ENCODE peak calls at places on chromosomes 13 and 19, in seven cellular contexts. J is iPS DF 6.9, N is stomach, R is heart right ventricle, D is aorta, Q is pancreas, V is psoas muscle. B is an unnamed sample. For H3K4me1, the result is how much of the 10 kb centered on the place peaks cover.

GRCh38 chr13:83667606-83668005 is 214.7 kb downstream of the SLITRK1 start:
- DNase-seq in V (no peak), J (no peak), N (no peak), D (no peak), Q (no peak), R (no peak), B (no peak)

GRCh38 chr13:20492036-20492435 is 33.6 kb downstream of the CRYL1 start:
- DNase-seq in R (no peak), J (no peak), V (no peak), Q (no peak), N (no peak), D (no peak), B (no peak)

GRCh38 chr19:9362905-9363304 is at the start of gene ZNF177:
- DNase-seq in Q (no peak), R (no peak), J (no peak), N (no peak), D (no peak), V (no peak), B (no peak)

GRCh38 chr19:35267818-35268545 is 780 bp upstream of the USF2 start:
- DNase-seq in D (peak), V (peak), Q (peak), J (no peak), N (peak), R (peak), B (peak)

GRCh38 chr13:88507909-88508308 is 836.7 kb downstream of the SLITRK5 start:
- DNase-seq in J (no peak), N (no peak), V (no peak), Q (no peak), D (no peak), R (no peak), B (no peak)

GRCh38 chr13:112867301-112867711 is 101.7 kb upstream of the MCF2L start:
- DNase-seq in N (no peak), V (no peak), D (no peak), R (no peak), J (no peak), Q (no peak), B (no peak)

GRCh38 chr13:48653074-48654054 is at the start of gene CYSLTR2:
- DNase-seq in D (no peak), R (no peak), V (no peak), N (no peak), J (no peak), Q (no peak), B (no peak)

GRCh38 chr19:41321600-41322270 is 11.8 kb downstream of the CCDC97 start:
- DNase-seq in N (no peak), D (no peak), Q (no peak), R (no peak), V (peak), J (no peak), B (no peak)

GRCh38 chr19:45090034-45090433 is 2.9 kb upstream of the PPP1R37 start:
- DNase-seq in D (no peak), J (no peak), Q (no peak), R (no peak), N (no peak), V (no peak), B (no peak)

GRCh38 chr13:24185591-24186232 is 25.2 kb downstream of the SPATA13 start:
- DNase-seq in V (no peak), R (no peak), D (no peak), N (no peak), Q (no peak), J (no peak), B (no peak)

GRCh38 chr19:2701361-2702169 is 929 bp downstream of the GNG7 start:
- DNase-seq in J (no peak), Q (no peak), R (no peak), N (no peak), D (no peak), V (no peak), B (no peak)
- H3K4me3 ChIP-seq in J (peak), Q (no peak), R (peak), N (peak), D (no peak), V (no peak), B (peak)

GRCh38 chr19:18253716-18254115 is 20.5 kb downstream of the IQCN start:
- DNase-seq in J (no peak), N (peak), Q (no peak), V (no peak), D (no peak), R (no peak), B (no peak)
- H3K27ac ChIP-seq in J (no peak), N (peak), Q (no peak), V (no peak), D (no peak), R (no peak), B (no peak)

GRCh38 chr19:11239377-11240000 is at the start of gene ANGPTL8:
- DNase-seq in D (no peak), J (no peak), R (no peak), N (no peak), Q (no peak), V (no peak), B (no peak)
- H3K4me1 ChIP-seq in D (under half), J (under half), R (under half), N (under half), Q (under half), V (under half), B (under half)

DNA sequence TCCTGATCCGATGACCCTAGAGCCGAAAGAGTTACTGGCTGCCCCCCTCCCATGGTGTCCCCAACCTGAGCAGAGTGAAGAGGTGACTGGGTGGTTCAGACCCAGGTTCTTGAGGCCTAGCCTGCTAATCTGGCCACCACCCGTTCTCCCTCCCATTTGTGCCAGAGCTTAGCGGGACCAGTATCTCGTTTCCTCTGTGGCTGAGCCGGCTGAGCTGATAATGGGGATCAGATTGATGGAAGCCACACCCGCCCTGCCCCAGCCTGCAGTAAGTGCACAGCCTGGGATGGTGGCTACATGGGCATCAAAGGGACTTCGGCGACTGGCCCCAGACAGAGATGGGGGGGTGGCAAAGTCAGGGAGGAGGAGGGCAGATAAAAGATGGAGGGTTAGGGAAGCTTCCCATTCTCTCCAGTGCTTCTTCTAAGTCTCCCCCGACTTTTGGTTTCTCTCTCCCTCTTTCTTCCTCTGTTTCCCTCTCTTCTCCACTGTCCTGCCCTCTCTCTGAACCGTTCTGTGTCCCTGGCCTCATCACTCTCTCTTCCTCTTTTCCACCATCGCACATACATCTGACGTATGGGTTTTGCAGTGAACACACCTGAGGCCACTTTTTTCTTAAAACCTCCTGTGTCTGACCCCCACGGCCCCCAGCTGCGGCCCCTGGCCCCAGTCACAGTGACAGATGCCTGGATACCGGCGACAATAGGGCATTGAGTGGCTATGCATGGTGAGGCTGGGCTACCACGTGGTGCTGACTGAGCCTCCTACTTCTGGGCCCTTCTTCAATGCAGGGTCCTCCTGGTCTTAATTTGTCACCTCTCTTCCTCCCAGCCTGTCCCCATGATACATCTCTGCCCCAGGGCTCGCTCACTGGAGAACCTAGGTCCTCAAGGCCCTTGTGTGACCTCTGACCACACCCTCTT is 2.4 kb downstream of the ELAVL3 start:
- DNase-seq in Q (no peak), R (no peak), J (no peak), V (no peak), D (no peak), N (no peak), B (no peak)
- H3K4me3 ChIP-seq in Q (no peak), R (no peak), J (no peak), V (no peak), D (no peak), N (no peak), B (no peak)

GRCh38 chr19:13060964-13061927 is 41.4 kb downstream of the LYL1 start:
- DNase-seq in J (peak), Q (peak), N (peak), R (peak), D (peak), V (peak), B (peak)
- H3K27ac ChIP-seq in J (no peak), Q (peak), N (peak), R (peak), D (peak), V (peak), B (peak)

DNA sequence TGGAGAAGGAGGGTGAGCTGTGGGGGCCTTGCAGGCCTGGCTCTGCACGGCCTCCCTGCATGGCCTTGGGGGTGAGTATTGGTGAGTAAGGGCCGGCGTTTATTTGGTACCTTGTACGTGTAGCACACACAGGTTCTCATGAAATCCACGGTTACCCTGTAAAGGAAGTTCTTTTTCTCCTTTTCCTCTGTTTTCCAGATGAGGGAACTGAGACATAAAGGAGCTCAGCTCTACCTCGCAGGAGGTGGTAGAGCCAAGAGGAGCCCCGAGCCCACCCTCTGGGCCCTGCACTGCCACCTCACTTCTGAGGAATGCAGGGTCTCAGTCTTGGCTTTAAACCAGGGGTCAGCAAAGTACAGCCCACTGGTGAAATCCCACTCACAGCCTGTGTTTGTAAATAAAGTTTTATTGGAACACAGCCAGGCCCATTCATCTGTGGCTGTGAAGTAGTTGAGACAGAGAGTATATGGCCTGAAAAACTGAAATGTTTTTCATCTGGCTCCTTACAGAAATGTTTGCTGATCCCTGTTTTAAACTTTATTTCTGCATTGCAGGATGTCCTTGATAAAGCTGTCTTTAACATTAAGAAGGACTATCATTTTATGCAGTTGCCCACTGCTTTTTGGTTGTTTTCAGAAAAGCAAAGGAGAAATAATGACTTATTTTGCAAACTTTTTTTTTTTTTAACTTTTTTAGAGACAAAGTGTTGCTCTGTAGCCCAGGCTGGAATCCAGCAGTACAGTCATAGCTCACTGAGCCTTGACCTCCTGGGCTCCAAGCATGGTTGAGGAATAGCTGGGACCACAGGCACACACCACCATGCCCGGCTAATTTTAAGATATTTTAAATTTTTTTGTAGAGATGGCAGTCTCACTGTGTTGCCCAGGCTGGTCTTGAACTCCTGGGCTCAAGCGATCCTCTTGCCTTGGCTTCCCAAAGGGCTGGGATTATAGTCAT is 6.4 kb downstream of the EPN1 start:
- DNase-seq in J (no peak), N (no peak), D (no peak), R (no peak), Q (no peak), V (no peak), B (no peak)
- H3K4me1 ChIP-seq in J (under half), N (half or more), D (under half), R (under half), Q (half or more), V (under half), B (under half)

DNA sequence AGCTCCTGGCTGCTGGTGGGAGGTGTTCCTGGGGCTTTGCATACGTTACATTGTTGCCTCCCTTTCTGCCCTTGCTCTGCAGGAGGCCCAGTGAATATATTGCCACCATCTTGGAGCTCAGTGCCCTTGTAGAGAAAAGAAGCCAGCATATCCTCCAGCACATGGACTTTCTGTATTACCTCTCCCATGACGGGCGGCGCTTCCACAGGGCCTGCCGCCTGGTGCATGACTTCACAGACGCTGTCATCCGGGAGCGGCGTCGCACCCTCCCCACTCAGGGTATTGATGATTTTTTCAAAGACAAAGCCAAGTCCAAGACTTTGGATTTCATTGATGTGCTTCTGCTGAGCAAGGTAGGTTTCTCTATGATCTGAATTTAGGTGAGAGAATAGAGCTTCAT is 10.5 kb downstream of the CYP4F12 start:
- DNase-seq in Q (no peak), J (no peak), D (no peak), V (no peak), R (no peak), N (no peak), B (no peak)
- H3K4me3 ChIP-seq in Q (no peak), J (no peak), D (no peak), V (no peak), R (no peak), N (no peak), B (no peak)

GRCh38 chr13:105796081-105796480 is 739.4 kb downstream of the EFNB2 start:
- DNase-seq in Q (no peak), N (no peak), D (no peak), R (no peak), V (no peak), J (no peak), B (no peak)
- H3K27ac ChIP-seq in Q (no peak), N (no peak), D (no peak), R (no peak), V (no peak), J (no peak), B (no peak)